ENCODE peak calls at places on chromosomes 7 and 10, in nine cellular contexts. A, S, V, T, D, H, P, X and I are unnamed samples.

GRCh38 chr10:13959443-13960359 is 371.0 kb downstream of the FRMD4A start:
- DNase-seq in A (no peak), S (no peak), V (no peak), T (no peak), D (no peak), H (no peak), P (no peak), X (no peak), I (no peak)

GRCh38 chr10:18472977-18473376 is 178.4 kb downstream of the NSUN6 start:
- DNase-seq in A (no peak), S (no peak), V (no peak), T (no peak), D (no peak), H (no peak), P (no peak), X (no peak), I (no peak)

GRCh38 chr10:86899670-86900276 is 57.6 kb downstream of the MMRN2 start:
- DNase-seq in A (peak), S (peak), V (peak), T (peak), D (peak), H (peak), P (peak), X (no peak), I (peak)

GRCh38 chr10:77799352-77799751 is 127.2 kb downstream of the DLG5 start:
- DNase-seq in A (no peak), S (no peak), V (no peak), T (no peak), D (no peak), H (peak), P (no peak), X (no peak), I (no peak)

GRCh38 chr7:40429821-40430220 is 295.0 kb downstream of the SUGCT start:
- DNase-seq in A (no peak), S (peak), V (peak), T (no peak), D (no peak), H (no peak), P (no peak), X (no peak), I (peak)

GRCh38 chr7:131604841-131605279 is 48.4 kb upstream of the PODXL start:
- DNase-seq in A (no peak), S (peak), V (peak), T (no peak), D (no peak), H (no peak), P (no peak), X (no peak), I (peak)

GRCh38 chr7:4707134-4707651 is 25.1 kb downstream of the FOXK1 start:
- DNase-seq in A (no peak), S (no peak), V (no peak), T (no peak), D (no peak), H (no peak), P (no peak), X (no peak), I (no peak)

GRCh38 chr7:107958764-107959526 is 44.0 kb downstream of the LAMB1 start:
- DNase-seq in A (peak), S (peak), V (peak), T (peak), D (no peak), H (no peak), P (no peak), X (no peak), I (peak)

GRCh38 chr7:36777062-36777461 is 52.8 kb upstream of the AOAH start:
- DNase-seq in A (no peak), S (no peak), V (no peak), T (no peak), D (no peak), H (peak), P (no peak), X (no peak), I (no peak)

GRCh38 chr10:93383562-93383981 is 98.6 kb downstream of the MYOF start:
- DNase-seq in A (no peak), S (peak), V (peak), T (no peak), D (no peak), H (no peak), P (no peak), X (no peak), I (peak)

GRCh38 chr10:5691786-5692185 is 7.1 kb downstream of the TASOR2 start:
- DNase-seq in A (no peak), S (no peak), V (peak), T (no peak), D (no peak), H (no peak), P (no peak), X (no peak), I (no peak)

GRCh38 chr10:70474780-70475179 is 3.8 kb upstream of the PALD1 start:
- DNase-seq in A (no peak), S (no peak), V (no peak), T (no peak), D (no peak), H (no peak), P (no peak), X (peak), I (no peak)

GRCh38 chr7:21902240-21902639 is 43.5 kb downstream of the CDCA7L start:
- DNase-seq in A (no peak), S (peak), V (peak), T (no peak), D (no peak), H (no peak), P (no peak), X (no peak), I (peak)

GRCh38 chr7:140327261-140327661 is 71.1 kb downstream of the SLC37A3 start:
- DNase-seq in A (no peak), S (no peak), V (no peak), T (no peak), D (no peak), H (no peak), P (no peak), X (no peak), I (no peak)

GRCh38 chr10:42990721-42991441 is 86.0 kb upstream of the RET start:
- DNase-seq in A (no peak), S (no peak), V (no peak), T (no peak), D (no peak), H (no peak), P (no peak), X (no peak), I (no peak)

GRCh38 chr7:55178292-55178862 is 159.6 kb downstream of the EGFR start:
- DNase-seq in A (no peak), S (no peak), V (no peak), T (no peak), D (no peak), H (no peak), P (no peak), X (no peak), I (no peak)

GRCh38 chr7:51084121-51084520 is 232.5 kb downstream of the COBL start:
- DNase-seq in A (no peak), S (no peak), V (no peak), T (no peak), D (no peak), H (no peak), P (no peak), X (no peak), I (no peak)

GRCh38 chr10:12910835-12911234 is 90.7 kb downstream of the CCDC3 start:
- DNase-seq in A (no peak), S (no peak), V (no peak), T (no peak), D (no peak), H (no peak), P (no peak), X (no peak), I (no peak)

GRCh38 chr10:101446947-101447346 is 93.0 kb downstream of the BTRC start:
- DNase-seq in A (peak), S (no peak), V (no peak), T (no peak), D (no peak), H (no peak), P (no peak), X (no peak), I (no peak)

GRCh38 chr10:122492955-122493597 is 31.7 kb downstream of the HTRA1 start:
- DNase-seq in A (no peak), S (peak), V (no peak), T (peak), D (no peak), H (no peak), P (no peak), X (no peak), I (peak)

GRCh38 chr7:124924906-124925305 is 4.7 kb downstream of the POT1 start:
- DNase-seq in A (no peak), S (peak), V (no peak), T (no peak), D (no peak), H (no peak), P (no peak), X (no peak), I (no peak)

GRCh38 chr10:42875792-42876191 is 93.2 kb downstream of the BMS1 start:
- DNase-seq in A (peak), S (peak), V (no peak), T (no peak), D (no peak), H (no peak), P (no peak), X (no peak), I (peak)

GRCh38 chr10:117163954-117164292 is 25.9 kb upstream of the VAX1 start:
- DNase-seq in A (no peak), S (no peak), V (no peak), T (no peak), D (no peak), H (no peak), P (no peak), X (no peak), I (no peak)

GRCh38 chr10:29386347-29386999 is 97.6 kb downstream of the LYZL1 start:
- DNase-seq in A (no peak), S (peak), V (peak), T (no peak), D (no peak), H (peak), P (no peak), X (no peak), I (peak)

GRCh38 chr7:23925088-23925487 is 215.1 kb downstream of the STK31 start:
- DNase-seq in A (no peak), S (no peak), V (no peak), T (no peak), D (no peak), H (no peak), P (no peak), X (no peak), I (no peak)

GRCh38 chr10:110535958-110536891 is 31.3 kb upstream of the SMC3 start:
- DNase-seq in A (no peak), S (peak), V (peak), T (no peak), D (no peak), H (peak), P (peak), X (peak), I (peak)

GRCh38 chr10:4767033-4767814 is 58.8 kb upstream of the AKR1E2 start:
- DNase-seq in A (no peak), S (peak), V (peak), T (peak), D (no peak), H (peak), P (no peak), X (no peak), I (peak)

DNA sequence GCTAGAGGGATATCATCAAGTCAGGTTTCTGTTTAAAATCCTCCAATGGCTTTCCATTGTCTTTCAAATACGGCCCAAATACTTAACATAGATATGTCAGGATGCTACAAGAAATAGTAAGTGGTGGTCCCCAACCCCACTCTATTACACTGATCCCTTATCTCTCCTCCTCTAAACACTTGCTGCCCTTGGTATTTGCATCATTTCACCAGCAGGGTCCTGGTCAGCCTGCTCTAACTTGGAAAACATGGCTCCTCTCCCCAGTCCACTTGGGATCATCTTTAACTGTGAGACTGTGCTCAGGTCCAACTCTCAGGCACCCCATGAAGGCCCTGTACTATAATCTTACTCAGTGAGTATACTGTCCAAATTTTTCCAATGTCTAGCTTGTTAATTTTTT is 53.8 kb upstream of the GSAP start:
- DNase-seq in A (no peak), S (no peak), V (no peak), T (no peak), D (no peak), H (no peak), P (no peak), X (no peak), I (no peak)
- TF ChIP-seq CTCF in A (no peak), S (no peak), V (no peak), T (no peak), D (no peak), H (no peak), P (no peak), X (no peak), I (no peak)

GRCh38 chr10:34681933-34682332 is 133.2 kb downstream of the PARD3 start:
- DNase-seq in A (no peak), S (no peak), V (no peak), T (no peak), D (no peak), H (no peak), P (no peak), X (no peak), I (no peak)

GRCh38 chr10:34674169-34674568 is 140.9 kb downstream of the PARD3 start:
- DNase-seq in A (no peak), S (no peak), V (no peak), T (no peak), D (no peak), H (no peak), P (no peak), X (no peak), I (no peak)

GRCh38 chr10:34679177-34679576 is 135.9 kb downstream of the PARD3 start:
- DNase-seq in A (no peak), S (no peak), V (peak), T (no peak), D (no peak), H (no peak), P (no peak), X (no peak), I (no peak)

GRCh38 chr10:34677132-34677531 is 138.0 kb downstream of the PARD3 start:
- DNase-seq in A (no peak), S (no peak), V (no peak), T (no peak), D (no peak), H (no peak), P (no peak), X (no peak), I (no peak)

DNA sequence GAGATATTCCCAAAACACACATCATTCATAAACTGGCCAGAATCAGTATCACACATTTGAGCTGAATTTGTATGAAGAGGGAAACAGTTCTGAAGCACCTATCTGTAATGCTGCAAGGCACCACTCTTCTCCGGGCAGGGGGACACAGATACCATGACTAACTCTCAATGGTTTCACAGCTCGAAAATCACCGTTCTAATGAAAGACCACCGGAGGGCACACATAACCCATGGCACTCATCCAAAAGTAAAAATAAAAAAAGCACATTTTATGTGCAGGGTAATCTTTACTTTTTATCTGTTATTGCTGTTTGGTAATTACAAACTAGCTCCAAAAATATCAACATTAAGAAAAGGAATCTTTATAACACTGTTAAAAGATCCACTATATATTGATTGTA is 137.5 kb downstream of the PARD3 start:
- DNase-seq in A (no peak), S (no peak), V (no peak), T (no peak), D (no peak), H (no peak), P (no peak), X (no peak), I (no peak)
- TF ChIP-seq CTCF in A (no peak), S (no peak), V (no peak), T (no peak), D (peak), H (no peak), P (no peak), X (no peak), I (no peak)

DNA sequence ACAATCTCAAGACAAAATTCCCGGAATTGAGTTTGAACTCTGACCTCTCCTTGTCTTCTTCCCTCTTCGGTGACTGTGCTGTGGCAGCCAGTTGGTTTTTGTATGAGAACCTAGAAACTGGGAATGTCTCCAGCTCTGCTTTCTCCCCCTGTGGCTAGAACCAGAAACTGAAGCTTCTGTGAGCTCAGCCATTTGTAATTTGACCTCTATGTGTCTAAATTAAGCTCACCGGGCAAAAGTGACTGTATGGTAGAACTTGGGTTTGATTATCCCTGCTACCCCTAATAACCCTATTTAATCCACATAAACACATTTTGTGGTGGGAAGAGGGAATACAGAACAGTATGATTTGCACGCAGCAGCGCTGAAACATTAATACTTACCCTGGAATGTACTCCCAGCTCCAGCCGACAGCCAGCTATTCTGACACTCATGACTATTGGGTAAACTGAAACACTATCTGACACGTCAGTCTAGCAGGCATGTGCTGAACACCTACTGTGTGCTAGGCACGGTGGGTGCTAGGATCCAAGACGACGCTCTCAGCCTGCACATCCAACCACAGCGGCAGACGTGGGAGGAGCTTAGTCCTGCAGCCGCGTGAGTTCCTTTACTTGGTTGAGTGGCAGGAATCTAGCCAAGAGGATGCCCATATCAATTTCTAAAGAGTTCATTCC is 324.8 kb downstream of the SFMBT2 start:
- DNase-seq in A (peak), S (peak), V (no peak), T (no peak), D (no peak), H (no peak), P (no peak), X (no peak), I (peak)
- TF ChIP-seq CTCF in A (peak), S (no peak), V (no peak), T (no peak), D (no peak), H (no peak), P (no peak), X (no peak), I (no peak)

DNA sequence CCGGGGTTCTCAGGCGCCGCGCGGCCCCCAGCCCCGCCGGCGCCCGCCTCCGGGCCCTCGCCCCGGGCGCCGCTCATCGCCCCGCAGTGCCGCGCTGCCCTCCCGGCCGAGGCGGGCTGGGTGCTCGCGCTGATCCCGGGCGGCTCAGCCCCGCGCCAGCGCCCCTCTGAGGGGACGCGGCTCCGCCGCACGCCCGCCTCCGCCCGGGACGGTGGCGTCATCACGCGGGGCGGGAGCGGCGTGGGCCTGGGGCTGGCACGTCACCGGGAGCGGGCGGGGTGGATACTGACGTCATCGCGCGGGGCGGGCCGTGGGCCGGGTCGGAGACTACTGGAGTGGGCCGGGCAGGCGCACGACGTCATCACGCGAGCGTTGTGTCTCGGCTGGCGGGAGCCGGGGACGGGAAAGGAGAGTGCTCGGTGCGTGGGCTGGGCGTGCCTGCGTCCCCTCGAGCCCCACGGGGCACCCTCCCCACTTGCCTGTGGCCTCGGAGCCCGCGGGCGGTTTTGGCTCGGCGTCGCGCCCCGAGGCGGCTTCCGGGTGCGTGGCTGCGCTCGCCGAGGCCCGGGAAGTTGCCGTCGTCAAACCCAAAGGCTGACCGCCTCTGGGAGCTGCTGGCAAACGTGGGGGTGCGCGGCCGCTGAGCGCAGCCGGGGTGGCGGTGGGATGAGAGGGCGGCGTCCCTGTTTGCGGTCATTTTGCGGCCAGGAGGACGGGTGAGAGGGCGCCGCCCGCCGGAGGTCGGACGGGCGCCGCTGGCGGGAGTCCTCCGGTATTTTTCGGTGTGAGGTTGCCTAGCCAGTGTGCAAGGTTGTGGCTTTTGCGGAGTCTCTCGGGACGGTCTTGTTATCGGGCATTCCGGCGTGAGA is at the start of gene ESYT2:
- DNase-seq in A (peak), S (peak), V (peak), T (peak), D (peak), H (peak), P (peak), X (peak), I (peak)
- TF ChIP-seq CTCF in A (peak), S (no peak), V (no peak), T (peak), D (peak), H (no peak), P (no peak), X (no peak), I (no peak)

GRCh38 chr7:129245533-129245932 is 20.7 kb downstream of the AHCYL2 start:
- DNase-seq in A (no peak), S (no peak), V (no peak), T (no peak), D (no peak), H (no peak), P (no peak), X (no peak), I (no peak)
- TF ChIP-seq CTCF in A (no peak), S (no peak), V (no peak), T (no peak), D (no peak), H (no peak), P (no peak), X (no peak), I (no peak)

GRCh38 chr7:26280723-26281122 is 10.9 kb upstream of the SNX10 start:
- DNase-seq in A (no peak), S (no peak), V (no peak), T (no peak), D (no peak), H (no peak), P (no peak), X (no peak), I (no peak)

GRCh38 chr7:26280097-26280496 is 11.6 kb upstream of the SNX10 start:
- DNase-seq in A (no peak), S (no peak), V (no peak), T (no peak), D (no peak), H (no peak), P (no peak), X (no peak), I (no peak)

GRCh38 chr7:26279405-26279804 is 12.3 kb upstream of the SNX10 start:
- DNase-seq in A (peak), S (peak), V (no peak), T (no peak), D (no peak), H (peak), P (no peak), X (no peak), I (no peak)

GRCh38 chr7:26275213-26275612 is 16.4 kb upstream of the SNX10 start:
- DNase-seq in A (no peak), S (no peak), V (no peak), T (no peak), D (no peak), H (no peak), P (no peak), X (no peak), I (no peak)

DNA sequence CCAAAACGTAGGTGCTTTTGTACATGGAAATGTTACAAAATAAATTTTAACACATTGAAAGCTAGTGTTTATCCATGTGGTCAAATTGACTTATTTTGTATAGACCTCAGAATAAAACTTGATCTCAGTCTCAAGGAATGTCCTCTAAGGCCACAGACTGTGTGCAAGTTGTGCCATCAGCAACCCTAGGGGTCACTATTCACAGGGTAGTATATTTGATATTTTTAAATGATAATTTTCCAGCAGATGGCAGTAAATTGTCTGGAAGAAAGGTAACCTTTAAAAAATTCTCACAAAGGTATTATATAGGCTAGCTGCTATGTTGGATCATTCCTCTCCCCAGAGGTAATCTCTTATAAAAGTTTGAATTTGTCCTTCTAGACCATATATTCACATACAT is 12.9 kb upstream of the SNX10 start:
- DNase-seq in A (peak), S (peak), V (peak), T (no peak), D (no peak), H (peak), P (no peak), X (no peak), I (no peak)
- TF ChIP-seq CTCF in A (peak), S (peak), V (peak), T (no peak), D (no peak), H (peak), P (peak), X (no peak), I (no peak)